ENCODE peak calls at places on chromosome 15, in four cellular contexts. S, E, F and V are unnamed samples.

GRCh38 chr15:82933576-82933975 is 18.9 kb downstream of the HOMER2 start:
- DNase-seq in S (no peak), E (no peak), F (no peak), V (no peak)

GRCh38 chr15:90530250-90531051 is 728 bp downstream of the CRTC3 start:
- DNase-seq in S (peak), E (peak), F (no peak), V (no peak)

GRCh38 chr15:67172172-67172571 is 82.3 kb downstream of the AAGAB start:
- DNase-seq in S (no peak), E (no peak), F (no peak), V (no peak)

GRCh38 chr15:83114305-83114704 is 6.9 kb downstream of the TM6SF1 start:
- DNase-seq in S (no peak), E (no peak), F (no peak), V (no peak)

GRCh38 chr15:40763801-40764765 is at the start of gene GCHFR:
- DNase-seq in S (peak), E (peak), F (no peak), V (no peak)

GRCh38 chr15:44137750-44138149 is 57.3 kb downstream of the FRMD5 start:
- DNase-seq in S (no peak), E (no peak), F (no peak), V (no peak)

GRCh38 chr15:58159827-58160386 is 21.7 kb downstream of the AQP9 start:
- DNase-seq in S (no peak), E (no peak), F (no peak), V (no peak)

GRCh38 chr15:89750560-89751542 is at the start of gene MESP1:
- DNase-seq in S (peak), E (peak), F (peak), V (peak)

GRCh38 chr15:66765478-66766281 is 63.6 kb downstream of the SMAD6 start:
- DNase-seq in S (no peak), E (peak), F (no peak), V (peak)

GRCh38 chr15:90829942-90830440 is 38.4 kb upstream of the FURIN start:
- DNase-seq in S (no peak), E (peak), F (no peak), V (no peak)

GRCh38 chr15:62391565-62392262 is 226.6 kb upstream of the C2CD4B start:
- DNase-seq in S (peak), E (peak), F (no peak), V (no peak)

GRCh38 chr15:62822228-62822627 is 220.3 kb upstream of the TPM1 start:
- DNase-seq in S (no peak), E (no peak), F (no peak), V (no peak)

GRCh38 chr15:38682861-38683260 is 118.2 kb upstream of the RASGRP1 start:
- DNase-seq in S (no peak), E (no peak), F (no peak), V (no peak)

GRCh38 chr15:64166104-64166890 is 3.5 kb upstream of the PPIB start:
- DNase-seq in S (no peak), E (no peak), F (no peak), V (no peak)

GRCh38 chr15:57156210-57156887 is 220.0 kb upstream of the CGNL1 start:
- DNase-seq in S (no peak), E (no peak), F (no peak), V (no peak)

GRCh38 chr15:52804526-52805081 is 14.5 kb upstream of the ONECUT1 start:
- DNase-seq in S (no peak), E (no peak), F (no peak), V (no peak)

GRCh38 chr15:73873889-73874511 is 636 bp downstream of the TBC1D21 start:
- DNase-seq in S (peak), E (no peak), F (peak), V (peak)

GRCh38 chr15:101201411-101202174 is 50.3 kb downstream of the CHSY1 start:
- DNase-seq in S (peak), E (peak), F (peak), V (peak)

GRCh38 chr15:71752604-71753289 is 57.6 kb upstream of the NR2E3 start:
- DNase-seq in S (peak), E (no peak), F (peak), V (peak)